ENCODE peak calls at places on chromosomes 3 and 15, in five cellular contexts. One of them, this sample, is unnamed.

GRCh38 chr3:85576091-85576690 is 617.4 kb downstream of the CADM2 start:
- DNase-seq in memory B cell: peak; percentile 20
- DNase-seq in GDM1: peak; percentile 10
- DNase-seq in germinal center: peak; percentile 8
- DNase-seq in glutamatergic neuron: peak; percentile 76
- DNase-seq in this sample: peak; percentile 2

GRCh38 chr3:5299146-5299545 is 111.6 kb downstream of the EDEM1 start:
- DNase-seq in germinal center: no peak
- DNase-seq in GDM1: no peak
- DNase-seq in glutamatergic neuron: no peak
- DNase-seq in memory B cell: no peak
- DNase-seq in this sample: no peak

GRCh38 chr3:122014741-122015140 is 7.3 kb downstream of the ILDR1 start:
- DNase-seq in glutamatergic neuron: no peak
- DNase-seq in memory B cell: peak; percentile 12
- DNase-seq in germinal center: peak; percentile 59
- DNase-seq in GDM1: no peak
- DNase-seq in this sample: peak; percentile 34

GRCh38 chr3:134753999-134754742 is 40.9 kb upstream of the EPHB1 start:
- DNase-seq in memory B cell: no peak
- DNase-seq in GDM1: no peak
- DNase-seq in germinal center: no peak
- DNase-seq in glutamatergic neuron: no peak
- DNase-seq in this sample: no peak

GRCh38 chr3:30124435-30125390 is 481.7 kb upstream of the TGFBR2 start:
- DNase-seq in glutamatergic neuron: no peak
- DNase-seq in GDM1: no peak
- DNase-seq in memory B cell: no peak
- DNase-seq in germinal center: no peak
- DNase-seq in this sample: no peak

GRCh38 chr15:82263350-82263749 is 732 bp downstream of the SAXO2 start:
- DNase-seq in glutamatergic neuron: no peak
- DNase-seq in GDM1: no peak
- DNase-seq in memory B cell: no peak
- DNase-seq in germinal center: no peak
- DNase-seq in this sample: no peak

GRCh38 chr3:39202094-39202493 is 9.7 kb upstream of the XIRP1 start:
- DNase-seq in glutamatergic neuron: no peak
- DNase-seq in GDM1: no peak
- DNase-seq in memory B cell: no peak
- DNase-seq in germinal center: no peak
- DNase-seq in this sample: no peak

GRCh38 chr3:55498520-55498919 is 11.4 kb upstream of the WNT5A start:
- DNase-seq in GDM1: no peak
- DNase-seq in memory B cell: no peak
- DNase-seq in germinal center: no peak
- DNase-seq in glutamatergic neuron: no peak
- DNase-seq in this sample: no peak

This sample was measured in GM12891.